ENCODE peak calls at places on chromosomes 5 and 9, in six cellular contexts. I is hepatocyte, T is fibroblast of lung, V is astrocyte, R is GM23248, J is GM12878. X is an unnamed sample. For H3K36me3, the result is how much of the 10 kb centered on the place peaks cover.

GRCh38 chr9:136531186-136531903 is 14.5 kb downstream of the NOTCH1 start:
- DNase-seq in I (no peak), T (no peak), V (no peak), R (no peak), J (no peak), X (no peak)

GRCh38 chr9:70602364-70603019 is 188.0 kb upstream of the KLF9 start:
- DNase-seq in I (peak), T (peak), V (peak), R (peak), J (peak), X (peak)

GRCh38 chr9:74277532-74277931 is 219.6 kb upstream of the RORB start:
- DNase-seq in I (no peak), T (no peak), V (no peak), R (no peak), J (peak), X (no peak)

GRCh38 chr5:2175842-2176404 is 293.2 kb upstream of the IRX4 start:
- DNase-seq in I (no peak), T (no peak), V (no peak), R (no peak), J (no peak), X (no peak)

GRCh38 chr5:89277791-89278190 is 394.8 kb upstream of the MEF2C start:
- DNase-seq in I (no peak), T (peak), V (peak), R (peak), J (no peak), X (peak)

GRCh38 chr9:113578877-113579269 is 115.3 kb downstream of the RGS3 start:
- DNase-seq in I (peak), T (peak), V (peak), R (peak), J (peak), X (peak)

GRCh38 chr9:84277646-84278045 is 62.9 kb downstream of the SLC28A3 start:
- DNase-seq in I (peak), T (peak), V (peak), R (peak), J (no peak), X (peak)

GRCh38 chr5:95794070-95794516 is 28.4 kb downstream of the GLRX start:
- DNase-seq in I (no peak), T (peak), V (peak), R (peak), J (no peak), X (no peak)

GRCh38 chr5:74903165-74903787 is 37.1 kb upstream of the FAM169A start:
- DNase-seq in I (peak), T (no peak), V (no peak), R (peak), J (no peak), X (peak)

GRCh38 chr9:17859228-17859627 is 280.4 kb downstream of the SH3GL2 start:
- DNase-seq in I (no peak), T (no peak), V (no peak), R (no peak), J (no peak), X (no peak)

GRCh38 chr5:168263108-168263507 is 28.3 kb upstream of the WWC1 start:
- DNase-seq in I (no peak), T (no peak), V (no peak), R (no peak), J (no peak), X (no peak)

GRCh38 chr9:109037946-109038345 is 24.6 kb upstream of the CTNNAL1 start:
- DNase-seq in I (no peak), T (no peak), V (no peak), R (no peak), J (no peak), X (peak)

GRCh38 chr9:20358201-20358600 is 264.1 kb downstream of the MLLT3 start:
- DNase-seq in I (peak), T (peak), V (peak), R (peak), J (no peak), X (peak)

GRCh38 chr5:149667084-149667826 is 62.9 kb upstream of the PPARGC1B start:
- DNase-seq in I (peak), T (no peak), V (no peak), R (peak), J (peak), X (peak)

GRCh38 chr9:107994638-107995037 is 505.1 kb upstream of the KLF4 start:
- DNase-seq in I (no peak), T (no peak), V (no peak), R (no peak), J (no peak), X (no peak)

GRCh38 chr9:108001219-108001618 is 511.6 kb upstream of the KLF4 start:
- DNase-seq in I (no peak), T (no peak), V (no peak), R (no peak), J (no peak), X (peak)

GRCh38 chr9:107999890-108000289 is 510.3 kb upstream of the KLF4 start:
- DNase-seq in I (no peak), T (peak), V (peak), R (peak), J (no peak), X (peak)

GRCh38 chr9:108002296-108003056 is 512.9 kb upstream of the KLF4 start:
- DNase-seq in I (peak), T (no peak), V (no peak), R (peak), J (no peak), X (no peak)

DNA sequence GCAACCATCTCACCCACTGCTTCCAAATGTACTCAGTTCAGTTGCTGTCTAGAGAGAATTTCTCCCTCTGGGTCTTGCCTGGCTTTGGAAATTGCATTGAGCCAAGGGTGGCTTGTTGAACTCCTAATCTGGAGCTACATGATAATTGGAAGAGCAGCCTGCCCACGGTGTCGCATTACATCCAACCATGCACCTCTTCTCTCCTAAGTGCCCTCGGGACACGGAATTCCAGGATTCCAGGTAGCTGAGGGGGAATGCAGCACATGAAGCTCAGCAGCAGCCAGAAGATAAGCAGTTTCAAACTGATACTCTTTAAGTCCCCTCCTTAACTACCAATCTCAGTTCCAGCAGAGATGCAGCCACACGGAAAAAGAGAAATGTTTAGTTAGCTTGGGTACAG is 509.4 kb upstream of the KLF4 start:
- DNase-seq in I (no peak), T (no peak), V (no peak), R (no peak), J (no peak), X (no peak)
- H3K4me2 ChIP-seq in I (no peak), T (no peak), V (no peak), R (no peak), J (no peak), X (no peak)

GRCh38 chr5:119355244-119355635 is 579 bp upstream of the TNFAIP8 start:
- DNase-seq in I (peak), T (no peak), V (no peak), R (no peak), J (no peak), X (peak)
- TF ChIP-seq EZH2 in I (no peak), T (no peak), V (no peak), R (no peak), J (no peak), X (no peak)

DNA sequence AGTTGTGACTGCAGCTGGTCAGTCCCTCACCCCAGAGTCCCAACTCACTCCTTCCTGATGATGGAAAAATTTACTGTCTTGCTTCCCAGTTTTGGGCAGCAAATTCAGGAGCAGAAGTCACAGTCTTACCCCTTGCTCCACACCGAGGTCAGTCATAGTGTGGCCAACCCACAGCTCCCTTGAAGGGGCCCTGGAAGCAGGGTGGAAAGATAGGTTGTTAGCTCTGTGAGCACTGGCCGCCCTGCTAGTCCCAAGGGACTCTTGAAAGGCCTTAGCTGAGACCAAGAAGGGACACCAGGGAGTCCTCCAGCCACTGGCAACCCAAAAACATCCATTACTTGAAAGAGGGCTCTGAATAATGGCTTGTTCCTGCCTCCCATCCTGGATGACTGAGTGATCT is 40.0 kb downstream of the GSN start:
- DNase-seq in I (no peak), T (no peak), V (no peak), R (no peak), J (no peak), X (no peak)
- H3K36me3 ChIP-seq in I (under half), T (under half), V (under half), R (half or more), J (under half), X (under half)

GRCh38 chr5:133821889-133822288 is 146.5 kb downstream of the C5orf15 start:
- DNase-seq in I (no peak), T (no peak), V (no peak), R (no peak), J (no peak), X (no peak)
- H3K4me2 ChIP-seq in I (no peak), T (no peak), V (no peak), R (no peak), J (no peak), X (no peak)

DNA sequence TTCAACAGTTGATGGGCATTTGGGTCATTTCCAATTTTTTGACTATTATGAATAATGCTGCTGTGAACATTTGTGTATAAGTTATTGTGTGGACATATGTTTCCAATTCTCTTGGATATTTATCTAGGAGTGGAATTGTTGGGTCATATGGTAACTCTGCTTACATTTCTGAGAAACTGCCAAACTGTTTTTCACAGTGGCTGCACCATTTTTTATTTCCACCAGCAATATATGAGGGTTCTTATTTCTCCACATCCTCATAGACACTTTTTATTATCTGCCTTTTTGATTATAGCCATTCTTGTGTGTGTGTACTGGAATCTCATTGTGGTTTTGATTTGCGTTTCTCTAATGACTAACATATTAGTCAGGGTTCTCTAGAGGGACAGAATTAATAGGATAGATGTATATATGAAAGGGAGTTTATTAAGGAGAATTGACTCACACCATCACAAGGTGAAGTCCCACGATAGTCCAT is 14.7 kb upstream of the MED27 start:
- DNase-seq in I (no peak), T (peak), V (peak), R (peak), J (no peak), X (peak)
- TF ChIP-seq EZH2 in I (no peak), T (no peak), V (no peak), R (no peak), J (no peak), X (no peak)

DNA sequence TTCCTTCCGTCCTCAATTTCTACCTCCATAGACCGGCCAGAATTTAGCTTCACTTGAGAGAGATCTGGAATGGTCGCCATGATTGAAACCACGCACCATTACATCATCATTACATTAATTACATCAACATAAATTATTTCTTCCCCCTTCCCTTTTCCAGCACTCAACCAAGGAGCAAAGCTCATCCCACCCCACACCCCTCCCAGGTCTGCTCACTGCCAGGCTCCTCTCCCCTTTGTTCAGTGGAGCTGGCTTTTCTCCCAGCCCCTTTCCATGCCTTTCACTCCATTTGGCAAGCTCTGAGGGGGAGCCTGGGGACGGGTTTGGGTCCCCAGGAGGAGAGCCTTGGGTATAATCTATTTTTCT is 8.4 kb downstream of the RACK1 start:
- DNase-seq in I (no peak), T (no peak), V (no peak), R (no peak), J (no peak), X (no peak)
- H3K36me3 ChIP-seq in I (under half), T (under half), V (half or more), R (half or more), J (under half), X (half or more)

GRCh38 chr9:116467740-116468351 is 219.3 kb upstream of the TRIM32 start:
- DNase-seq in I (no peak), T (peak), V (peak), R (no peak), J (no peak), X (no peak)
- H3K4me2 ChIP-seq in I (no peak), T (no peak), V (no peak), R (no peak), J (no peak), X (no peak)

DNA sequence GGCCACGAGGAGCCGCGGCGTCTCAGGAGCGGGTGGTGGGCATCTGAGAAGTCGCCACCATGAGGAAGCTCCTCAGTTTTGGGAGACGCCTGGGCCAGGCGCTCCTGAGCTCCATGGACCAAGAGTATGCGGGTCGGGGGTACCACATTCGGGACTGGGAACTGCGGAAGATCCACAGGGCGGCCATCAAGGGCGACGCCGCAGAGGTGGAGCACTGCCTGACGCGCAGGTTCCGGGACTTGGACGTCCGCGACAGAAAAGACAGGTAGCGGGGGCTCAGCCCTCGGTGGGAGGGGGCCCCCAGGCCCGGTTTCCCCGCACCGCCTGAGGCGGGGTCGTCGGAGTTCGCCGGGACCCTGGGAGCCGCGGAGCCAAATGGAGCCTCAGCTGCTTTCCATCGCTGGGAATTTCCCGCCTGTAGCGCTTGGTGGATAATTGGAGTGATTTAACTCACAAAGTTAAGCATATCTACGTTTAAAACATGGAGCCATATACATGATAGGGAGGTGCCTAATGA is 438 bp downstream of the ANKRD18B start:
- DNase-seq in I (peak), T (no peak), V (no peak), R (peak), J (no peak), X (peak)
- TF ChIP-seq EZH2 in I (peak), T (peak), V (peak), R (no peak), J (no peak), X (no peak)

DNA sequence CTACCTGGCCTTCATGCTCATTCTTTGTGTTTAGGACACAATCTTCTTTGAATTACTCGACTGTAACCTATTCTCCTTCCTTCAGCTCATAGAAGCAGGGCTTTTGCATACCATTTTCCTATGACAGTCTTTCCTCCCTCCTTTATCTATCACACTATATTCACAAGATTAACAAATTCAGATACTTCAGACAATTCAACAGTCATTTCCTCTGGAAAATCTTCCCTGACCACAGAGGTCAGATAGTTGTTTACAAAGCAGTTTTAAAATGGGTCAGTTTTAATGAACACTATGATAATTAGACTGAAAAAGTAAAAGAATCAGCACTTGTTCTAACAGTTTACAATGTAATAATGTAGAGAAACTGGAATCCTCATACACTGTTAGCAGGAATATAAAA is 4.3 kb downstream of the CAAP1 start:
- DNase-seq in I (no peak), T (peak), V (no peak), R (no peak), J (no peak), X (no peak)
- H3K36me3 ChIP-seq in I (under half), T (under half), V (under half), R (under half), J (under half), X (under half)

GRCh38 chr5:97840643-97841042 is 657.6 kb upstream of the RIOK2 start:
- DNase-seq in I (no peak), T (peak), V (peak), R (peak), J (no peak), X (peak)

GRCh38 chr5:97842687-97843086 is 659.6 kb upstream of the RIOK2 start:
- DNase-seq in I (no peak), T (no peak), V (no peak), R (no peak), J (no peak), X (no peak)

GRCh38 chr5:97839338-97840081 is 656.5 kb upstream of the RIOK2 start:
- DNase-seq in I (no peak), T (peak), V (peak), R (peak), J (no peak), X (peak)

GRCh38 chr5:97846646-97847045 is 663.6 kb upstream of the RIOK2 start:
- DNase-seq in I (no peak), T (no peak), V (no peak), R (peak), J (no peak), X (no peak)

GRCh38 chr5:97844797-97845196 is 661.8 kb upstream of the RIOK2 start:
- DNase-seq in I (no peak), T (no peak), V (no peak), R (no peak), J (no peak), X (no peak)
- H3K4me2 ChIP-seq in I (no peak), T (no peak), V (no peak), R (no peak), J (no peak), X (no peak)